ENCODE peak calls at places on chromosomes 2 and 18, in five cellular contexts. Q is GM12878, E is K562, X is HepG2, F is H1. T is an unnamed sample.

GRCh38 chr2:26459991-26460612 is 17.8 kb downstream of the OTOF start:
- DNase-seq in F (no peak), E (no peak), X (peak; percentile 40), Q (no peak), T (peak; percentile 36)

GRCh38 chr2:70124983-70125480 is 37.8 kb downstream of the PCBP1 start:
- DNase-seq in F (no peak), E (peak; percentile 63), X (no peak), Q (no peak), T (peak; percentile 77)

GRCh38 chr2:54103454-54104314 is 11.7 kb upstream of the ACYP2 start:
- DNase-seq in Q (no peak), X (peak; percentile 79), E (peak; percentile 38), F (no peak), T (peak; percentile 78)

GRCh38 chr18:63962137-63962536 is 7.7 kb upstream of the SERPINB8 start:
- DNase-seq in E (no peak), X (no peak), F (no peak), Q (no peak), T (no peak)

GRCh38 chr2:38113999-38114708 is 38.2 kb upstream of the CYP1B1 start:
- DNase-seq in E (no peak), Q (no peak), F (no peak), X (no peak), T (no peak)

GRCh38 chr2:36871068-36871707 is 95.1 kb downstream of the STRN start:
- DNase-seq in F (no peak), X (no peak), Q (no peak), E (no peak), T (no peak)

GRCh38 chr18:59220784-59221765 is 1.1 kb downstream of the GRP start:
- DNase-seq in E (no peak), Q (no peak), F (no peak), X (no peak), T (peak; percentile 48)

GRCh38 chr2:132620115-132620514 is 49.9 kb downstream of the LYPD1 start:
- DNase-seq in E (no peak), X (no peak), F (no peak), Q (no peak), T (no peak)

GRCh38 chr2:235432741-235433520 is 60.9 kb upstream of the AGAP1 start:
- DNase-seq in F (no peak), Q (no peak), X (no peak), E (no peak), T (no peak)

GRCh38 chr2:38515155-38516074 is 87.3 kb downstream of the HNRNPLL start:
- DNase-seq in E (peak; percentile 79), Q (no peak), F (no peak), X (no peak), T (no peak)

GRCh38 chr2:181586569-181587076 is 70.3 kb downstream of the CERKL start:
- DNase-seq in F (no peak), E (no peak), X (no peak), Q (peak; percentile 81), T (peak; percentile 8)

GRCh38 chr2:176186024-176186423 is 2.4 kb upstream of the HOXD1 start:
- DNase-seq in Q (no peak), F (no peak), X (no peak), E (no peak), T (no peak)

GRCh38 chr18:34222396-34223163 is 2.1 kb downstream of the NOL4 start:
- DNase-seq in E (no peak), X (no peak), Q (no peak), F (no peak), T (peak; percentile 79)

GRCh38 chr2:219386532-219387280 is 1.0 kb downstream of the DNPEP start:
- DNase-seq in E (no peak), X (no peak), F (no peak), Q (no peak), T (no peak)

GRCh38 chr18:25247725-25248124 is 104.2 kb downstream of the ZNF521 start:
- DNase-seq in F (no peak), X (no peak), Q (no peak), E (no peak), T (no peak)
- H3K4me2 ChIP-seq in F (no peak overlapping the region), X (no peak overlapping the region), Q (no peak overlapping the region), E (no peak overlapping the region), T (no peak overlapping the region)

DNA sequence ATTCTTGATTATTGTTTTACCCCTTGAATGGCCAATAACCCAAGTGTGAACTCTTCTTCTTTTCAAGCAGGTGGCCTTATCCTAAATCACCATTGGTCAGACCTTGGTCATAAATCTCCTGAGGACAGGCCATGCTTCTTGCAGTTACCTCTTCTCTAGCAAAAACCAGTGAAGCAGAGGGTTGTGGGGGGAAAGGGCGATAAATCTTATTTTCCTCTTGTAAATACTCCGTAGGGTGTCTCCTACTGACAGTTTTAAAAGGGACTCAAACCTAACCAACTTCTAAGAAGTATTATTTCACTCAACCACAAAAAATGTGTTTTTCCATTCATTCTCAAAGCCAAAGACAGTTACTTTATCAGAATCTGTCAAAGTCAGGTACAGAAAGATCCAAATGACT is 168.1 kb upstream of the RMP24 start:
- DNase-seq in X (no peak), E (no peak), F (no peak), Q (no peak), T (no peak)
- TF ChIP-seq CREB1 in X (no peak), E (no peak), F (no peak), Q (no peak), T (no peak)

GRCh38 chr2:231015462-231015861 is 19.5 kb downstream of the SPATA3 start:
- DNase-seq in X (no peak), Q (no peak), E (no peak), F (no peak), T (no peak)

GRCh38 chr2:231016576-231017249 is 20.6 kb upstream of the C2orf72 start:
- DNase-seq in Q (no peak), X (no peak), E (no peak), F (no peak), T (no peak)

GRCh38 chr2:231013820-231014219 is 17.9 kb downstream of the SPATA3 start:
- DNase-seq in E (no peak), X (no peak), F (no peak), Q (no peak), T (peak; percentile 35)

GRCh38 chr2:231018184-231018583 is 19.1 kb upstream of the C2orf72 start:
- DNase-seq in X (no peak), F (no peak), Q (no peak), E (no peak), T (no peak)

GRCh38 chr2:231017250-231017636 is 20.1 kb upstream of the C2orf72 start:
- DNase-seq in X (no peak), Q (no peak), E (no peak), F (no peak), T (peak; percentile 23)
- H3K4me3 ChIP-seq in X (no peak overlapping the region), Q (no peak overlapping the region), E (no peak overlapping the region), F (no peak overlapping the region), T (no peak overlapping the region)

GRCh38 chr2:129767987-129768386 is 211.5 kb upstream of the RAB6C start:
- DNase-seq in X (no peak), Q (no peak), E (no peak), F (no peak), T (no peak)

GRCh38 chr2:129768485-129769258 is 210.8 kb upstream of the RAB6C start:
- DNase-seq in X (no peak), Q (no peak), F (no peak), E (no peak), T (no peak)

GRCh38 chr2:129766159-129766485 is 213.3 kb upstream of the RAB6C start:
- DNase-seq in E (no peak), F (no peak), Q (no peak), X (no peak), T (no peak)

GRCh38 chr2:129766594-129766993 is 212.9 kb upstream of the RAB6C start:
- DNase-seq in Q (no peak), X (no peak), E (no peak), F (no peak), T (no peak)

DNA sequence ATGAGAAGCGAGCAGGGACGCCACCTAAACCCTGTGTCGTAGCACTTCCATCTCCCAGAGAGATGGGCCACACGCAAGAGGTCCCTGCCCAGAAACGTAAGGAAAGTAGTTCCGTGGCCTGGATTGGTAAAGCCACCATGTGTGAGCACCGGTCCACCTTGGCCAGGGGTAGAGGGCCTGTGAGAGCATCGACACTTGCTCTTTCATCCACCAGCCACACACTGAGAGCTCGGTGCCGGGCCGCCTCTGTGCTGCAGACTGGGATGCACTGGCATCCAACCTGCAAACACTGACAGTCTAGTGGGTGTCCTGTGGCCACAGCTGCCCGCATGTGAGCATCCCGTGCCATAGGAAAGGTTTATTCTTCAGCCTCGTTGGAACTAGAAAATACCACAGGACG is 212.1 kb upstream of the RAB6C start:
- DNase-seq in F (no peak), E (no peak), X (no peak), Q (no peak), T (no peak)
- H3K4me2 ChIP-seq in F (no peak overlapping the region), E (no peak overlapping the region), X (no peak overlapping the region), Q (no peak overlapping the region), T (no peak overlapping the region)

GRCh38 chr2:4670331-4670730 is 967.0 kb downstream of the DCDC2C start:
- DNase-seq in X (no peak), E (no peak), F (no peak), Q (no peak), T (no peak)
- TF ChIP-seq CREB1 in X (no peak), E (no peak), F (no peak), Q (no peak), T (no peak)

GRCh38 chr2:161416633-161417427 is 733 bp downstream of the TBR1 start:
- DNase-seq in F (no peak), X (no peak), Q (no peak), E (no peak), T (peak; percentile 53)
- H3K4me3 ChIP-seq in F (peak overlapping the region; percentile 60), X (no peak overlapping the region), Q (no peak overlapping the region), E (no peak overlapping the region), T (peak overlapping the region; percentile 63)

GRCh38 chr2:71380665-71381064 is 49.1 kb downstream of the ZNF638 start:
- DNase-seq in X (no peak), F (no peak), E (no peak), Q (no peak), T (no peak)

GRCh38 chr2:71385008-71385407 is 53.4 kb downstream of the ZNF638 start:
- DNase-seq in F (no peak), E (no peak), Q (no peak), X (no peak), T (no peak)

GRCh38 chr2:71379086-71379485 is 47.5 kb downstream of the ZNF638 start:
- DNase-seq in X (no peak), E (no peak), F (no peak), Q (no peak), T (no peak)
- H3K4me2 ChIP-seq in X (no peak overlapping the region), E (no peak overlapping the region), F (no peak overlapping the region), Q (no peak overlapping the region), T (no peak overlapping the region)